ENCODE peak calls at places on chromosome X, in nine cellular contexts. X is ELF-1; I is NCI-H1436; E is nucleus accumbens; M is neural progenitor cell; L is DMS 273 treated with DMSO at 0.1 percent for 48 hours; A is NAMALWA; G is transverse colon; W is stimulated activated CD8-positive, alpha-beta memory T cell treated with anti-CD3 and anti-CD28 coated beads, Interleukin-12 subunit alpha, Interleukin-12 subunit beta, amount 100 ng/mL, for 4 hours. R is an unnamed sample.

GRCh38 chrX:86887341-86887740 is 630.3 kb upstream of the KLHL4 start:
- DNase-seq in E (no peak), I (no peak), G (no peak), W (no peak), X (no peak), M (no peak), L (no peak), A (no peak), R (no peak)

GRCh38 chrX:10579753-10580060 is 40.7 kb downstream of the MID1 start:
- DNase-seq in X (no peak), A (no peak), E (no peak), W (no peak), G (no peak), I (no peak), M (peak; percentile 8), L (no peak), R (no peak)

GRCh38 chrX:40015693-40016092 is 82.1 kb downstream of the BCOR start:
- DNase-seq in E (no peak), X (no peak), L (no peak), W (no peak), I (no peak), M (no peak), A (peak; percentile 16), G (no peak), R (no peak)

GRCh38 chrX:119734897-119735339 is 23.5 kb upstream of the SOWAHD start:
- DNase-seq in W (no peak), A (no peak), L (peak; percentile 28), M (no peak), G (peak; percentile 19), X (no peak), I (peak; percentile 6), E (no peak), R (no peak)

GRCh38 chrX:40546870-40547269 is 33.9 kb upstream of the ATP6AP2 start:
- DNase-seq in M (no peak), L (no peak), I (no peak), X (no peak), E (no peak), G (no peak), W (no peak), A (no peak), R (no peak)

GRCh38 chrX:54994668-54995452 is 872 bp upstream of the PFKFB1 start:
- DNase-seq in I (no peak), L (no peak), G (no peak), W (no peak), M (no peak), E (no peak), A (no peak), X (no peak), R (no peak)

GRCh38 chrX:17459596-17459995 is 84.6 kb downstream of the NHS start:
- DNase-seq in I (no peak), W (no peak), M (no peak), X (no peak), G (no peak), E (no peak), A (no peak), L (no peak), R (no peak)

GRCh38 chrX:130700629-130701028 is 202.4 kb downstream of the ENOX2 start:
- DNase-seq in I (no peak), G (no peak), X (no peak), L (no peak), E (no peak), M (no peak), A (no peak), W (no peak), R (no peak)

GRCh38 chrX:138026211-138026610 is 460.3 kb downstream of the ZIC3 start:
- DNase-seq in E (no peak), I (peak; percentile 9), X (peak; percentile 17), L (peak; percentile 1), G (no peak), M (no peak), A (peak; percentile 15), W (no peak), R (peak; percentile 22)

GRCh38 chrX:70481871-70482270 is 37.2 kb downstream of the DLG3 start:
- DNase-seq in G (no peak), E (no peak), W (no peak), X (no peak), I (no peak), L (no peak), M (no peak), A (no peak), R (no peak)

GRCh38 chrX:150731795-150732194 is 38.6 kb downstream of the MTMR1 start:
- DNase-seq in X (no peak), G (no peak), M (no peak), W (no peak), A (no peak), L (no peak), E (no peak), I (no peak), R (no peak)

GRCh38 chrX:24668111-24668510 is 21.0 kb upstream of the PCYT1B start:
- DNase-seq in A (no peak), M (no peak), W (no peak), G (no peak), I (no peak), X (peak; percentile 58), E (no peak), L (no peak), R (no peak)

GRCh38 chrX:9860826-9861225 is 74.6 kb downstream of the SHROOM2 start:
- DNase-seq in M (no peak), W (no peak), I (no peak), X (no peak), L (no peak), G (no peak), E (no peak), A (no peak), R (no peak)

GRCh38 chrX:46208225-46208854 is 336.9 kb downstream of the ZNF674 start:
- DNase-seq in E (no peak), W (no peak), M (no peak), I (no peak), G (no peak), L (no peak), X (no peak), A (no peak), R (no peak)

GRCh38 chrX:154310991-154311541 is 15.5 kb downstream of the TKTL1 start:
- DNase-seq in W (no peak), E (no peak), A (no peak), G (no peak), I (no peak), M (no peak), X (no peak), L (no peak), R (no peak)

GRCh38 chrX:132614297-132614696 is 125.5 kb upstream of the MBNL3 start:
- DNase-seq in A (peak; percentile 7), L (no peak), W (no peak), M (peak; percentile 23), X (peak; percentile 51), I (peak; percentile 36), E (no peak), G (no peak), R (peak; percentile 3)

GRCh38 chrX:14015294-14015693 is 14.4 kb downstream of the GEMIN8 start:
- DNase-seq in X (no peak), E (no peak), M (no peak), G (no peak), A (no peak), I (no peak), L (no peak), W (no peak), R (no peak)

GRCh38 chrX:9862525-9862924 is 76.3 kb downstream of the SHROOM2 start:
- DNase-seq in E (no peak), M (no peak), G (no peak), L (no peak), A (no peak), I (no peak), X (no peak), W (no peak), R (no peak)

GRCh38 chrX:10175317-10175871 is 18.6 kb downstream of the CLCN4 start:
- DNase-seq in W (no peak), E (no peak), X (no peak), I (no peak), M (no peak), L (no peak), G (no peak), A (no peak), R (no peak)

GRCh38 chrX:115330498-115331138 is 41.1 kb downstream of the LUZP4 start:
- DNase-seq in E (peak; percentile 15), L (peak; percentile 8), W (no peak), A (peak; percentile 58), M (peak; percentile 79), G (peak; percentile 21), I (peak; percentile 52), X (peak; percentile 89), R (peak; percentile 50)

GRCh38 chrX:1308476-1308875 is 28.1 kb upstream of the IL3RA start:
- DNase-seq in E (no peak), I (no peak), M (no peak), G (no peak), A (no peak), L (no peak), W (no peak), X (no peak), R (no peak)

GRCh38 chrX:115393271-115393670 is 103.8 kb downstream of the LUZP4 start:
- DNase-seq in W (no peak), I (no peak), G (no peak), A (no peak), L (no peak), E (no peak), M (no peak), X (no peak), R (no peak)

GRCh38 chrX:48492293-48492910 is 16.4 kb upstream of the PORCN start:
- DNase-seq in X (peak; percentile 68), I (no peak), L (no peak), G (no peak), E (no peak), A (no peak), M (no peak), W (no peak), R (no peak)

GRCh38 chrX:17005712-17006372 is 59.4 kb downstream of the REPS2 start:
- DNase-seq in I (no peak), X (no peak), M (no peak), A (no peak), E (no peak), L (no peak), G (no peak), W (no peak), R (no peak)

GRCh38 chrX:109826954-109827708 is 94.1 kb upstream of the ACSL4 start:
- DNase-seq in A (no peak), G (no peak), X (peak; percentile 77), E (no peak), W (no peak), M (no peak), I (no peak), L (no peak), R (peak; percentile 4)

GRCh38 chrX:108439434-108439883 is at the start of gene COL4A5:
- DNase-seq in L (peak; percentile 74), M (peak; percentile 87), G (peak; percentile 16), X (peak; percentile 95), E (peak; percentile 16), A (no peak), I (peak; percentile 48), W (no peak), R (peak; percentile 56)

GRCh38 chrX:41087219-41087618 is 2.0 kb downstream of the USP9X start:
- DNase-seq in E (no peak), A (peak; percentile 40), M (no peak), L (no peak), W (no peak), I (no peak), G (no peak), X (no peak), R (no peak)

GRCh38 chrX:42804524-42804923 is 26.6 kb upstream of the PPP1R2C start:
- DNase-seq in E (no peak), M (peak; percentile 8), L (no peak), A (no peak), G (no peak), I (no peak), W (no peak), X (peak; percentile 12), R (peak; percentile 30)

GRCh38 chrX:101220881-101221280 is 1.3 kb downstream of the DRP2 start:
- DNase-seq in M (no peak), G (peak; percentile 30), X (no peak), A (no peak), W (no peak), I (no peak), L (no peak), E (no peak), R (no peak)

GRCh38 chrX:1060562-1060960 is 151.9 kb downstream of the CRLF2 start:
- DNase-seq in M (no peak), L (no peak), A (no peak), X (no peak), W (no peak), E (no peak), G (no peak), I (no peak), R (no peak)

GRCh38 chrX:109635151-109635550 is 10.2 kb upstream of the KCNE5 start:
- DNase-seq in M (peak; percentile 34), W (no peak), X (peak; percentile 66), L (no peak), A (peak; percentile 54), G (no peak), I (no peak), E (no peak), R (peak; percentile 38)